ENCODE peak calls at places on chromosomes 6 and 20, in four cellular contexts. V is GM23338, M is psoas muscle, B is heart left ventricle. O is an unnamed sample.
A peak's percentile ranks its signal among the peaks of the same experiment; 100 is the strongest.

GRCh38 chr6:137095651-137096238 is 51.0 kb upstream of the IL20RA start:
- DNase-seq in V (no peak), M (no peak), B (no peak), O (no peak)

GRCh38 chr6:80438728-80439127 is 332.3 kb downstream of the BCKDHB start:
- DNase-seq in V (peak; percentile 36), M (no peak), B (no peak), O (no peak)

GRCh38 chr6:42177514-42178364 is 4.6 kb downstream of the GUCA1A start:
- DNase-seq in V (peak; percentile 93), M (no peak), B (no peak), O (no peak)

GRCh38 chr20:30484009-30484748 is 773.3 kb upstream of the DEFB115 start:
- DNase-seq in V (no peak), M (no peak), B (no peak), O (no peak)

GRCh38 chr20:38665886-38666285 is 58.4 kb upstream of the SLC32A1 start:
- DNase-seq in V (no peak), M (no peak), B (no peak), O (no peak)

GRCh38 chr6:120938876-120939231 is 395.4 kb downstream of the TBC1D32 start:
- DNase-seq in V (no peak), M (no peak), B (no peak), O (no peak)

GRCh38 chr6:85644374-85644762 is 1.7 kb upstream of the SYNCRIP start:
- DNase-seq in V (no peak), M (no peak), B (no peak), O (no peak)

GRCh38 chr6:128327890-128328289 is 192.5 kb downstream of the PTPRK start:
- DNase-seq in V (peak; percentile 83), M (no peak), B (no peak), O (no peak)

GRCh38 chr6:32947552-32948465 is 5.1 kb downstream of the HLA-DMA start:
- DNase-seq in V (peak; percentile 86), M (no peak), B (no peak), O (no peak)

GRCh38 chr20:20491784-20492145 is 123.9 kb downstream of the INSM1 start:
- DNase-seq in V (no peak), M (no peak), B (no peak), O (no peak)

GRCh38 chr6:101912266-101912665 is 518.8 kb downstream of the GRIK2 start:
- DNase-seq in V (no peak), M (no peak), B (no peak), O (no peak)

GRCh38 chr6:135935951-135936601 is 84.6 kb downstream of the PDE7B start:
- DNase-seq in V (no peak), M (no peak), B (no peak), O (no peak)

GRCh38 chr6:53359843-53360834 is 11.4 kb upstream of the ELOVL5 start:
- DNase-seq in V (no peak), M (no peak), B (no peak), O (no peak)

GRCh38 chr6:93057584-93057983 is 361.8 kb downstream of the EPHA7 start:
- DNase-seq in V (no peak), M (no peak), B (no peak), O (no peak)

GRCh38 chr6:74073429-74073828 is 377.4 kb downstream of the CD109 start:
- DNase-seq in V (no peak), M (no peak), B (no peak), O (no peak)

GRCh38 chr6:131524695-131525336 is 48.2 kb upstream of the ARG1 start:
- DNase-seq in V (no peak), M (no peak), B (no peak), O (no peak)

GRCh38 chr6:136761227-136761922 is 30.9 kb downstream of the MAP3K5 start:
- DNase-seq in V (no peak), M (no peak), B (no peak), O (no peak)

GRCh38 chr20:31485450-31486339 is 10.6 kb downstream of the REM1 start:
- DNase-seq in V (peak; percentile 80), M (peak; percentile 76), B (peak; percentile 87), O (peak; percentile 53)

GRCh38 chr6:106122306-106122940 is 36.3 kb downstream of the PRDM1 start:
- DNase-seq in V (no peak), M (no peak), B (no peak), O (no peak)

GRCh38 chr6:33992191-33992590 is 153.7 kb downstream of the GRM4 start:
- DNase-seq in V (no peak), M (no peak), B (no peak), O (no peak)

GRCh38 chr20:35571566-35571965 is 29.7 kb downstream of the ERGIC3 start:
- DNase-seq in V (no peak), M (no peak), B (no peak), O (no peak)

GRCh38 chr20:4470375-4470774 is 251.3 kb upstream of the PRND start:
- DNase-seq in V (no peak), M (no peak), B (no peak), O (no peak)

GRCh38 chr6:85516168-85516567 is 66.3 kb downstream of the NT5E start:
- DNase-seq in V (no peak), M (no peak), B (no peak), O (no peak)

GRCh38 chr20:17912916-17913315 is 55.7 kb downstream of the SNX5 start:
- DNase-seq in V (no peak), M (no peak), B (no peak), O (no peak)

GRCh38 chr6:25788305-25788922 is 33.9 kb downstream of the SLC17A4 start:
- DNase-seq in V (peak; percentile 84), M (peak; percentile 54), B (no peak), O (no peak)

GRCh38 chr20:17875106-17875980 is 93.3 kb downstream of the SNX5 start:
- DNase-seq in V (no peak), M (peak; percentile 80), B (no peak), O (peak; percentile 74)

GRCh38 chr6:51868591-51869355 is 218.6 kb downstream of the PKHD1 start:
- DNase-seq in V (no peak), M (no peak), B (no peak), O (no peak)

GRCh38 chr6:11296449-11297375 is 64.2 kb upstream of the NEDD9 start:
- DNase-seq in V (no peak), M (no peak), B (no peak), O (no peak)

GRCh38 chr6:113495521-113495920 is 361.6 kb upstream of the MARCKS start:
- DNase-seq in V (no peak), M (no peak), B (no peak), O (no peak)

GRCh38 chr6:89044988-89045387 is 35.6 kb upstream of the PNRC1 start:
- DNase-seq in V (no peak), M (no peak), B (peak; percentile 33), O (no peak)

GRCh38 chr20:46713957-46714834 is 4.7 kb downstream of the SLC2A10 start:
- DNase-seq in V (no peak), M (no peak), B (no peak), O (no peak)

GRCh38 chr20:46717818-46718541 is 8.5 kb downstream of the SLC2A10 start:
- DNase-seq in V (no peak), M (no peak), B (no peak), O (no peak)

GRCh38 chr20:46712056-46712636 is 2.7 kb downstream of the SLC2A10 start:
- DNase-seq in V (no peak), M (no peak), B (no peak), O (no peak)

GRCh38 chr20:46720019-46720418 is 10.6 kb downstream of the SLC2A10 start:
- DNase-seq in V (no peak), M (no peak), B (no peak), O (no peak)

GRCh38 chr20:46715292-46715756 is 5.9 kb downstream of the SLC2A10 start:
- DNase-seq in V (peak; percentile 79), M (peak; percentile 64), B (no peak), O (peak; percentile 70)
- TF ChIP-seq CTCF in V (peak; percentile 27), M (no peak), B (no peak), O (no peak)

GRCh38 chr6:13992417-13993055 is 67.8 kb downstream of the RNF182 start:
- DNase-seq in V (no peak), M (no peak), B (no peak), O (no peak)
- H3K27ac ChIP-seq in V (no peak overlapping the region), M (no peak overlapping the region), B (no peak overlapping the region), O (no peak overlapping the region)

GRCh38 chr6:16398587-16398986 is 160.2 kb downstream of the GMPR start:
- DNase-seq in V (no peak), M (no peak), B (no peak), O (no peak)
- TF ChIP-seq CTCF in V (no peak), M (no peak), B (no peak), O (no peak)

DNA sequence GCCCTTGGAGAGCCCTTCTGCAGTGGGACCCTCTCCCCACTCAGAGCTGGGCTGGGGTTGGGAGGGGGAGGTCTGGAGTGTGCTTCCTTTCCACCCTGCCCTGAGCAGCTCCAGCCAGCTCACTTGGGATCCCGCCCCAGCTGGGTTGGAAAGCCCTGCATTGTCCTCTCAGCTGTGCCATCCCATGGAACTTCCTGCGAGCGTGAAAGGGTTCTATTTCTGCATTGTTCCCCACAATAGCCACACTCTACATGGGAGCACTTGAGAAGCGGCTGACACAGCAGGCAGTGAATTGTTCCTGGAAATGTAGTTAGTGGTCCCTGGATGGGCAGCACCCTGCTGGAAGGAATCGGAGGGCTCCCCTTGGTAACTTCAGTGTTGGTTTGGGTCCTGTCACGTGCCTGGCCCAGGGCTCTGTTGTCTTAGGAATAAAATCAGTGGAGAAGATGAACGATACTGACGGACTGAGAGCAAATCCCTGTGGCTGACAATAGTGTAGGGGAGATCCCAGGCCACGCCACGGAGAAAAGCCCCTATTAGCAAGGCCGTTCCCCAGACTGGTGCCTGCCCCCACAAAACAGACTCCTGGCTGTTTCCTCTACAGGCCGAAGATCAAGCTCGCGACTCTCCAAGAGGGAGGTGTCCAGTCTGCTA is 18.7 kb downstream of the DNMT3B start:
- DNase-seq in V (peak; percentile 54), M (no peak), B (no peak), O (no peak)
- H3K27ac ChIP-seq in V (peak overlapping the region; percentile 88), M (no peak overlapping the region), B (no peak overlapping the region), O (no peak overlapping the region)

DNA sequence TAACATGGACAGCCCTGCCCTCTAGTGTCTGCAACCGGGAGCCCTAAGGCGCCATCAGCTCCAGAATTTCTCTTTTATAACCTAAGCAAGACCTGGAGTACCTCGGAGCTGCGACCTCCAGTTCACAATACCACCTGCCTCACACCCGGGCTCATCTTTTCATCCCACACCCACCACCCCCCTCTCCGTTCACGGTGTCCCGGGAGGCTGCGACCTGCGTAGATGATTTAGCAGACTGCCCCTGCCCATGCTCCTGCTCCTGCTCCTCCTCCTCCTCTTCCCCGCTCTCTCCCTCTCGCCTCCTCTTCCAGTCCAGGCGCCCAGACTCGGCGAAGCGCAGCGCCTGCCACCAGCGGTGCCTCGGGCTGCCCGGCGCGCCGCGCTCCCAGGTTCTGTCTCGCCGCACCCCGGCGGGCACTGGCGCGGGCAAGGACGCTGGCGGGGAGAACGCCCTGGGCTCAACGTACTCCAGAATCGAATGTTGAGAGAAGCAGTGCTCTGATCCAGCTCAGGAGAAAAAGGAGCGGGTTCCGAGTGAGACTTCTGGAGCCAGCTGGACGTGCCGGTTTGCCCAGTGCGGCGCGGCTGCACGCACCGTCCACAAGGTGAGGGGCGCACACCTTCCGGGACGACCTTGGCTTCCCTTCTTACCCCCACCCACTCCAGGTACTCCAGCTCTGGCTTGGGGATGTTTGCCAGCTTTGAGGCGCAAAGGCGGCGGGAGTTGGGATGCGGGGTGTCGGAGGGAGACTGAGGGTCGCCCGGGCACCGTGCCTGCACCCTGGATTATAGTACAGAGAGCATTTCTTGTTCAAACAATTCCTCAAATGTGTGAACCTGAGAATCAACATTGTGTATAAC is at the start of gene HTR1E:
- DNase-seq in V (peak; percentile 56), M (peak; percentile 52), B (no peak), O (no peak)
- TF ChIP-seq CTCF in V (peak; percentile 87), M (peak; percentile 21), B (no peak), O (peak; percentile 9)

GRCh38 chr6:30599625-30600324 is 17.3 kb downstream of the PPP1R10 start:
- DNase-seq in V (no peak), M (no peak), B (no peak), O (no peak)
- H3K27ac ChIP-seq in V (peak overlapping the region; percentile 45), M (no peak overlapping the region), B (no peak overlapping the region), O (no peak overlapping the region)

GRCh38 chr20:33732166-33732970 is 572 bp downstream of the ZNF341 start:
- DNase-seq in V (peak; percentile 87), M (peak; percentile 93), B (no peak), O (peak; percentile 67)
- TF ChIP-seq CTCF in V (no peak), M (no peak), B (no peak), O (no peak)

O was measured in tibial nerve.